ENCODE peak calls at places on chromosomes 4 and X, in eight cellular contexts. H is GM06990; P is brain microvascular endothelial cell; O is esophagus squamous epithelium; B is MV-4-11; Y is activated CD8-positive, alpha-beta memory T cell treated with anti-CD3 and anti-CD28 coated beads for 48 hours; E is transverse colon; A is iris pigment epithelial cell. D is an unnamed sample.

GRCh38 chr4:138736362-138736761 is 279.2 kb upstream of the NOCT start:
- DNase-seq in H (no peak), P (no peak), O (no peak), B (no peak), Y (no peak), E (no peak), A (peak), D (no peak)

GRCh38 chr4:189597341-189597740 is 343.3 kb upstream of the FRG1 start:
- DNase-seq in H (no peak), P (no peak), O (no peak), B (no peak), Y (no peak), E (no peak), A (no peak), D (no peak)

GRCh38 chrX:133950214-133950613 is 35.2 kb downstream of the GPC3 start:
- DNase-seq in H (no peak), P (no peak), O (no peak), B (no peak), Y (no peak), E (no peak), A (no peak), D (no peak)

GRCh38 chr4:88040707-88041106 is 33.3 kb downstream of the PKD2 start:
- DNase-seq in H (no peak), P (peak), O (no peak), B (no peak), Y (no peak), E (no peak), A (no peak), D (no peak)

GRCh38 chr4:185758807-185759206 is 53.2 kb downstream of the SORBS2 start:
- DNase-seq in H (no peak), P (no peak), O (no peak), B (no peak), Y (no peak), E (no peak), A (no peak), D (no peak)

GRCh38 chr4:185998791-185999190 is 70.2 kb upstream of the TLR3 start:
- DNase-seq in H (no peak), P (no peak), O (no peak), B (no peak), Y (no peak), E (no peak), A (peak), D (no peak)

GRCh38 chrX:27728291-27728690 is 79.5 kb upstream of the MAGEB10 start:
- DNase-seq in H (no peak), P (peak), O (no peak), B (no peak), Y (no peak), E (no peak), A (peak), D (peak)

GRCh38 chr4:133555671-133556070 is 406.6 kb downstream of the PCDH10 start:
- DNase-seq in H (no peak), P (peak), O (no peak), B (no peak), Y (no peak), E (no peak), A (peak), D (peak)

D was measured in OCI-M1.